ENCODE peak calls at places on chromosomes 2 and 18, in nine cellular contexts. V is MG63, R is neuronal stem cell, J is Caco-2, O is brain microvascular endothelial cell, A is A549, P is fibroblast of lung, E is GM12878, M is kidney. T is an unnamed sample.

GRCh38 chr2:177015526-177015925 is 197.1 kb upstream of the HNRNPA3 start:
- DNase-seq in V (no peak), R (no peak), J (no peak), O (no peak), A (no peak), P (no peak), M (no peak), E (no peak), T (no peak)

GRCh38 chr2:167761465-167762136 is 485.8 kb downstream of the STK39 start:
- DNase-seq in M (no peak), E (no peak), V (no peak), P (no peak), J (no peak), R (no peak), O (no peak), A (no peak), T (no peak)

GRCh38 chr2:43199492-43200481 is 26.6 kb downstream of the ZFP36L2 start:
- DNase-seq in M (peak; percentile 92), V (no peak), J (peak; percentile 91), P (no peak), O (no peak), R (no peak), A (no peak), E (no peak), T (no peak)

GRCh38 chr2:127641846-127642510 is 4.0 kb upstream of the GPR17 start:
- DNase-seq in E (no peak), M (no peak), P (no peak), A (no peak), V (no peak), R (no peak), J (no peak), O (no peak), T (no peak)

GRCh38 chr2:61536086-61536722 is 2.0 kb downstream of the XPO1 start:
- DNase-seq in V (peak; percentile 89), P (peak; percentile 31), J (peak; percentile 92), O (peak; percentile 10), A (peak; percentile 30), R (no peak), M (no peak), E (no peak), T (peak; percentile 94)

GRCh38 chr2:225274751-225275150 is 124.8 kb upstream of the NYAP2 start:
- DNase-seq in J (no peak), P (peak; percentile 21), R (no peak), E (no peak), V (peak; percentile 64), O (peak; percentile 4), M (no peak), A (peak; percentile 13), T (no peak)

GRCh38 chr2:233426619-233427342 is 72.5 kb downstream of the DGKD start:
- DNase-seq in O (peak; percentile 99), A (peak; percentile 90), M (no peak), E (no peak), P (peak; percentile 77), R (no peak), J (no peak), V (peak; percentile 85), T (no peak)

GRCh38 chr18:26267350-26267749 is 41.1 kb downstream of the TAF4B start:
- DNase-seq in V (no peak), M (no peak), P (no peak), E (no peak), R (no peak), A (no peak), O (no peak), J (no peak), T (no peak)

GRCh38 chr18:8286303-8286702 is 322.9 kb upstream of the RAB12 start:
- DNase-seq in M (no peak), V (no peak), R (no peak), A (no peak), O (peak; percentile 33), P (no peak), J (no peak), E (no peak), T (no peak)

GRCh38 chr18:8283901-8284585 is 325.2 kb upstream of the RAB12 start:
- DNase-seq in O (peak; percentile 33), E (no peak), M (no peak), V (no peak), R (no peak), P (peak; percentile 71), J (no peak), A (no peak), T (no peak)

GRCh38 chr18:8287184-8287885 is 321.9 kb upstream of the RAB12 start:
- DNase-seq in P (no peak), A (no peak), O (no peak), E (no peak), V (no peak), M (no peak), R (no peak), J (no peak), T (no peak)

GRCh38 chr18:8293184-8293583 is 316.1 kb upstream of the RAB12 start:
- DNase-seq in O (no peak), E (no peak), V (no peak), J (no peak), P (no peak), A (no peak), R (no peak), M (no peak), T (no peak)

DNA sequence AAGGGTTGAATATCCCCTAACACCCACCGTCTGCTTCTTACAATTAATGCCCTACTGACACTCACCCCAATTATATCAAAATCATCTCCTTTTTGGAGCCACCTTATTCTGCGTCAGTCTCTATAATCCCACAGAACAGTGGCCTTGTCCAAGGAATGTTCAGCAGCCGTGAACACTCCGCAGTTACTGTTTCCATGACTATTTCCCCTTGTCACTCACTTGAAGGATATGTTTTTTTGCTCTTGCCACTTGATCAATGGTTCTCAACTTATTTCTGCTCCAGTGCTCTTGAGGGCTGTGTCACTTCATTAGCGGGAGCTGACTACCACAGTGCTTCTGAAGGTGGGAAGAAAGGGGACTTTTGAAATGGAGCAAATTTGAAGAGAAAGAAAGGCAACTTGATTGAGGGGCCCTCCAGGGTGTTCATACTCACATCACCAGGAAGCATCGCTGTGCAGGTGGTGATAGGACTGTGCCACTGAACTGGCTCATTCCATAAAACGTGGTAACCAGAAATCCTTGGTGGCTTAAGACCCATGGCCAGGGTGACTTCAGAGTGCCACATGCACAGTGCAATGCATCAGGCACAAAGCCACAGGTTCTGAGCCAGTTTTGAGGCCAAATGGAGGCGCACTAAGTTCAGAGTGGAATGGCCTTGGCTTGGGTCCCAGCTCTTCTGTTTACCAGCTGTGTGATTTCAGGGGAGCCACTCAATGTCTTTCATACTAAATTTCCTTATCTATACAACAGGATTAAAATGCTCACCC is 320.6 kb upstream of the RAB12 start:
- DNase-seq in M (no peak), E (no peak), R (no peak), P (no peak), V (no peak), A (no peak), J (no peak), O (no peak), T (no peak)
- H3K4me3 ChIP-seq in M (no peak overlapping the region), E (no peak overlapping the region), R (peak overlapping the region; percentile 18), P (no peak overlapping the region), V (no peak overlapping the region), A (no peak overlapping the region), J (no peak overlapping the region), O (no peak overlapping the region), T (no peak overlapping the region)

GRCh38 chr18:59915606-59916005 is 15.8 kb downstream of the PMAIP1 start:
- DNase-seq in O (no peak), V (no peak), J (no peak), P (no peak), A (no peak), E (no peak), R (no peak), M (no peak), T (no peak)

GRCh38 chr18:59919026-59919425 is 19.2 kb downstream of the PMAIP1 start:
- DNase-seq in V (no peak), A (no peak), E (no peak), O (no peak), R (no peak), M (no peak), P (no peak), J (no peak), T (no peak)

GRCh38 chr18:59918320-59918755 is 18.5 kb downstream of the PMAIP1 start:
- DNase-seq in R (no peak), V (peak; percentile 89), A (peak; percentile 66), O (no peak), J (no peak), E (peak; percentile 80), M (peak; percentile 88), P (peak; percentile 61), T (no peak)

GRCh38 chr18:59917422-59917821 is 17.6 kb downstream of the PMAIP1 start:
- DNase-seq in R (no peak), E (no peak), M (no peak), P (no peak), V (no peak), A (peak; percentile 48), J (no peak), O (no peak), T (no peak)

GRCh38 chr18:59916746-59917145 is 16.9 kb downstream of the PMAIP1 start:
- DNase-seq in M (no peak), R (no peak), P (no peak), O (no peak), E (no peak), J (no peak), A (no peak), V (no peak), T (no peak)
- H3K4me3 ChIP-seq in M (no peak overlapping the region), R (no peak overlapping the region), P (no peak overlapping the region), O (no peak overlapping the region), E (no peak overlapping the region), J (no peak overlapping the region), A (no peak overlapping the region), V (no peak overlapping the region), T (no peak overlapping the region)

GRCh38 chr18:62332437-62332816 is 7.3 kb downstream of the TNFRSF11A start:
- DNase-seq in P (no peak), R (no peak), A (no peak), E (no peak), V (no peak), J (no peak), M (no peak), O (no peak), T (no peak)
- H3K4me3 ChIP-seq in P (no peak overlapping the region), R (no peak overlapping the region), A (no peak overlapping the region), E (no peak overlapping the region), V (no peak overlapping the region), J (no peak overlapping the region), M (no peak overlapping the region), O (no peak overlapping the region), T (no peak overlapping the region)

GRCh38 chr2:19695706-19696105 is 206.1 kb downstream of the TTC32 start:
- DNase-seq in E (no peak), M (no peak), O (no peak), R (no peak), J (no peak), P (no peak), A (no peak), V (no peak), T (no peak)

GRCh38 chr2:19688059-19688458 is 213.7 kb downstream of the TTC32 start:
- DNase-seq in R (no peak), P (peak; percentile 28), A (no peak), M (no peak), E (no peak), V (no peak), J (no peak), O (no peak), T (no peak)

GRCh38 chr2:19690429-19690828 is 211.4 kb downstream of the TTC32 start:
- DNase-seq in E (no peak), M (no peak), R (no peak), O (no peak), P (no peak), V (no peak), A (no peak), J (no peak), T (no peak)

GRCh38 chr2:19689769-19690168 is 212.0 kb downstream of the TTC32 start:
- DNase-seq in R (no peak), O (no peak), A (no peak), M (no peak), E (no peak), P (no peak), J (no peak), V (no peak), T (no peak)

GRCh38 chr2:19691892-19692291 is 209.9 kb downstream of the TTC32 start:
- DNase-seq in P (no peak), R (no peak), E (no peak), M (no peak), O (no peak), J (no peak), V (no peak), A (no peak), T (no peak)
- H3K4me3 ChIP-seq in P (no peak overlapping the region), R (no peak overlapping the region), E (no peak overlapping the region), M (no peak overlapping the region), O (no peak overlapping the region), J (no peak overlapping the region), V (no peak overlapping the region), A (no peak overlapping the region), T (no peak overlapping the region)